ENCODE peak calls at places on chromosomes 2 and 18, in four cellular contexts. S, X, O and T are unnamed samples.

GRCh38 chr2:235170016-235170415 is 218.2 kb downstream of the SH3BP4 start:
- DNase-seq in S (no peak), X (no peak), O (no peak), T (no peak)

GRCh38 chr2:28004086-28004485 is 113.6 kb downstream of the BABAM2 start:
- DNase-seq in S (no peak), X (no peak), O (no peak), T (no peak)

GRCh38 chr2:67877281-67877680 is 185.5 kb downstream of the C1D start:
- DNase-seq in S (no peak), X (peak), O (no peak), T (no peak)

GRCh38 chr2:71880846-71881610 is 266.6 kb downstream of the CYP26B1 start:
- DNase-seq in S (peak), X (no peak), O (no peak), T (peak)

GRCh38 chr18:32429427-32429826 is 41.3 kb downstream of the GAREM1 start:
- DNase-seq in S (no peak), X (no peak), O (no peak), T (no peak)

GRCh38 chr2:9779572-9780264 is 63.6 kb upstream of the TAF1B start:
- DNase-seq in S (no peak), X (no peak), O (no peak), T (no peak)

GRCh38 chr2:75100691-75101236 is 98.6 kb downstream of the TACR1 start:
- DNase-seq in S (no peak), X (no peak), O (no peak), T (no peak)

GRCh38 chr2:204749319-204749718 is 204.0 kb downstream of the PARD3B start:
- DNase-seq in S (no peak), X (no peak), O (no peak), T (no peak)

GRCh38 chr2:23241611-23242245 is 143.3 kb upstream of the KLHL29 start:
- DNase-seq in S (no peak), X (no peak), O (no peak), T (no peak)

GRCh38 chr18:9750606-9751304 is 42.7 kb downstream of the RAB31 start:
- DNase-seq in S (no peak), X (no peak), O (no peak), T (no peak)

GRCh38 chr18:53909668-53910067 is 314.8 kb downstream of the MBD2 start:
- DNase-seq in S (peak), X (peak), O (no peak), T (peak)

GRCh38 chr18:76426738-76427305 is 68.2 kb downstream of the ZNF516 start:
- DNase-seq in S (peak), X (peak), O (no peak), T (peak)

GRCh38 chr2:31944828-31945571 is 65.8 kb downstream of the MEMO1 start:
- DNase-seq in S (no peak), X (no peak), O (no peak), T (no peak)

GRCh38 chr2:23900133-23900926 is 26.6 kb downstream of the ATAD2B start:
- DNase-seq in S (no peak), X (no peak), O (no peak), T (no peak)

GRCh38 chr2:143300531-143300930 is 171.3 kb downstream of the ARHGAP15 start:
- DNase-seq in S (no peak), X (no peak), O (no peak), T (no peak)

GRCh38 chr18:44609210-44609941 is 71.3 kb upstream of the SETBP1 start:
- DNase-seq in S (no peak), X (no peak), O (no peak), T (no peak)

GRCh38 chr2:237574894-237575868 is 8.8 kb downstream of the PRLH start:
- DNase-seq in S (no peak), X (no peak), O (no peak), T (no peak)
- TF ChIP-seq CBFB in S (no peak), X (no peak), O (no peak), T (no peak)

GRCh38 chr2:167702227-167702626 is 545.2 kb downstream of the STK39 start:
- DNase-seq in S (no peak), X (no peak), O (no peak), T (no peak)

GRCh38 chr2:167708998-167709397 is 538.4 kb downstream of the STK39 start:
- DNase-seq in S (no peak), X (no peak), O (no peak), T (no peak)

GRCh38 chr2:167712275-167712674 is 535.1 kb downstream of the STK39 start:
- DNase-seq in S (no peak), X (no peak), O (no peak), T (no peak)

DNA sequence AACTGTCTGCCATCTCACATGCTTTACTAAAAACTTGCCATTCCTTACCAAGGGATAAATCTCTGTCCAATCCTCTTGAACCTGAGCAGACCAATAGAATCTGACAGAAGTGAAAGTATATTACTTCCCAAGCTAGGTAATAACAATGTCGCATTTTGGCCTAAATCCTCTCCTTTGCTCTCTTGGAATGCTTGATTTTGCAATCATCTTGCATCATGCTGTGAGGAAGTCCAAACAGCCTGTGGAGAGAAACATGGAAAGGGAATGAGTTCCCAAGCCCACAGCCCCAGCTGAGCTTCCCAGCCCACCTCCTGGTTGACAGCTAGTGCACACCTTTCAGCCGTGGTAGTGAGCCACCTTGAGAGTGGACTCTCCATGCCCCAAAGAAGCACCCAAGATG is 540.6 kb downstream of the STK39 start:
- DNase-seq in S (no peak), X (no peak), O (no peak), T (peak)
- TF ChIP-seq CBFB in S (no peak), X (no peak), O (no peak), T (no peak)

GRCh38 chr2:57465967-57466366 is 580.6 kb upstream of the VRK2 start:
- DNase-seq in S (no peak), X (no peak), O (no peak), T (no peak)

GRCh38 chr2:57465067-57465466 is 581.5 kb upstream of the VRK2 start:
- DNase-seq in S (no peak), X (no peak), O (no peak), T (no peak)

DNA sequence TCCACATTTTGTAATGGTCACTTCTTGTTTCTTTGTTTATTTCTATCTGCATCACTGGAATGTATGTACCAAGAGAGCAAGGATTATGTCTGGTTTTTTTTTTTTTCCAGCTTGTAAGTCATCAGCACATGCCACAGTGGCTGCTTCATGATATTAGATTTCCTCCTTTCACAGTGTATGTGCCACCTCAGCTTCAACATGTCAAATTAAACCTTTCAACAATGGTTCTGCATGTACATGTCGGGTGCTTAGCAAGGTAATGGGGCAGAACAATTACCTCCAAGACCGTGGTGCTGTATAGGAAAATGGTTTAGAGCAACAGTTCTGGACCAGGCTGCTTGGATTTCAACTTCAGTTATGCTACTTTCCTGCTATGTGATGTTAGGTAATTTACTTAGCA is 585.7 kb upstream of the VRK2 start:
- DNase-seq in S (no peak), X (no peak), O (no peak), T (no peak)
- TF ChIP-seq CBFB in S (no peak), X (no peak), O (no peak), T (no peak)

DNA sequence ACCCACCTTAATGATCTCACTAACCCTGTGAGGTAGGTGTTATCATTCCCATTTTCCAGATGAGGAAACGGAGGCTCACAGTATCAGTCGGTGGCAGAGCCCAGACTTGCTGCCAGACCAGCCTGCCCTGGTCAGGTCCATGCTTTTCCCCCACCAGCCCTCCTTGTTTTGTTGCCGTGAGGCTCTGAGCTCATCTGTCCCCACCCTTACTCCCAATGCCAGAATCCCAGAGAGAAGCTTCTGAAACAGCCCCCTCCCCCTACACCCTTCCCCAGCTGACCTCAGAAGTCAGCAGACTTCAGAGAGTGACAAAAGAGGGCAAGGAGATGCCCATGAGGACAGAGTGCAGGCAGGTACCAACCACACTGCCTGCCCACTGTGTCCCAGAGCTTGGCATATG is 20.8 kb upstream of the TNS1 start:
- DNase-seq in S (no peak), X (no peak), O (no peak), T (no peak)
- TF ChIP-seq CBFB in S (no peak), X (no peak), O (no peak), T (no peak)

GRCh38 chr2:192655916-192656315 is 461.2 kb upstream of the TMEFF2 start:
- DNase-seq in S (no peak), X (no peak), O (no peak), T (no peak)

DNA sequence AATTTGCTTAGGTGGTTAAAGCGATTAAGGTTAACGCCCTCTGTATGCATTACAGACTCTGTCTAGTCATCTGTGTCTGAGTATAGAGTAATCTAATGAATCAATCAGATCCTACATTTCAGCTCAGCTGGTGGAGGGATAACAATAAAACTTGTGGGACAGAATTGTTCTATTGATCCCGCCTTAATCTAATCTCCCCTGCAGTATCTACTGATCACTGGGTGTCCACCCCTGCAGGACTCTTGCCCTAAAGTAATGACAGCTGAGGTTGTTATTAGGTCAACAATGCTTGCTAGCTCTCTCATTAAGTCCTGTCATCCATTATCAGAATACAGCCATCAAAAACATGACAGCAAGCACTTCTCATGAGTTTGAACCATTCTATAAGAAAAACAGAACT is 462.6 kb upstream of the TMEFF2 start:
- DNase-seq in S (no peak), X (no peak), O (no peak), T (no peak)
- TF ChIP-seq CBFB in S (no peak), X (no peak), O (no peak), T (no peak)

DNA sequence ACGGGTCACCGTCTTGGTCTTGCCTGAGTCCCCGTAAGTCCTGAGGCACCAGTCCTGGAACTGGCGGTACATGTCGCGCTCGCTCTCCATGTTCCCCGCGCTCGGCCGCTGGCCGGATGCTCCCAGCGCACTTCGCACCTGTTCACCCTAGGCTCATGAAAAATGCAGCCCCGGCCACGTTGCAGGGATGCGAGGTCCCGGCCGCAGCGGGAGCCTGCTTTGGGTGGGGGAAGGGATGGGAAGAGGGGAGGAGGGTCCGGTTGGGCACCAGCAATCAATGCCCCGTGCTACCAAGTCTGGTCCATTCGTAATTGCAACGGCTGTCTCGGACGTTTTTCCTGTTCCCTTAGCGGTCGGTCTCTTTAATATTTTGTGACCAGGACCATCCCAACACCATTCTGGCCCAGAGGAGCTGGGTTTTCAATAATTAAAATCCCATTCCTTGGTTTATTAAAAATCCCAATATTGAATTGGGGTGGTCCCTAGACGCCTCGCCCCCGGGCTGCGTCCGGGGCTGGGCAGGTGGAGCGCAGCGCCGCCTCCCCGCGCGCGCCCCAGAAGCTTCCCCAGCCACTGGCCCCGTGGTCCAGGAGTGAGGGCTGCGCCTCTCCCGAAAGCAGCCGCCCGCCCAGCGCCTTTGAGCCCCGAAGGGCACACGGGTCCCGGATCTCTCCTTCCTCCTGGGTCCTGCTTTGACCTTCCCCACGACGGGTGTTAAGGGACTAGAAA is 1.4 kb downstream of the NOL4 start:
- DNase-seq in S (no peak), X (peak), O (no peak), T (no peak)
- TF ChIP-seq CBFB in S (no peak), X (no peak), O (no peak), T (no peak)

GRCh38 chr2:241063093-241063551 is 39.0 kb downstream of the MTERF4 start:
- DNase-seq in S (no peak), X (no peak), O (no peak), T (no peak)

GRCh38 chr2:241063587-241063986 is 38.5 kb downstream of the MTERF4 start:
- DNase-seq in S (no peak), X (no peak), O (no peak), T (no peak)

GRCh38 chr2:241065355-241065803 is 36.7 kb downstream of the MTERF4 start:
- DNase-seq in S (peak), X (peak), O (no peak), T (no peak)

GRCh38 chr2:241064802-241065354 is 37.2 kb downstream of the MTERF4 start:
- DNase-seq in S (no peak), X (no peak), O (no peak), T (no peak)

GRCh38 chr2:241064008-241064801 is 37.9 kb downstream of the MTERF4 start:
- DNase-seq in S (no peak), X (peak), O (no peak), T (no peak)
- TF ChIP-seq CBFB in S (no peak), X (no peak), O (no peak), T (no peak)

DNA sequence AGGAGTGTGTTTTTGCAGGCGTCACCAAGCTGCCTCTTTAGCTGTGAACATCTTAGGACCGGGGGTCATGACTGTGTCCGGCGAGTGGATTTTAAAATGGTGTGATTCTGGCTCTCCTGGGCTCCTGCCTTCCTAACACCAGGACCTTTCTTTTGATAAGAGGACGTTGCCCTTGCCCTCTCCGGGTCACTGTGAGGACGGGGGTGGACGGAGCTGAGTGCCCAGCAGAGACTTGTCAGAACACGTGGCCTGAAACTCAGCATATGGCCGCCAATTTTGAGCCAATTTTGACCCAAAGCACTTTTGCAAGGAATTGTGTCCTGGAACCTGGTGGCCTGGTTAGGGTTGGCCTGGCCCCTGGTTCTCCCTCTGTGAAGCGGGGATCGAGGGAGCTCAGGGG is 40.2 kb downstream of the RTP5 start:
- DNase-seq in S (no peak), X (no peak), O (no peak), T (no peak)
- TF ChIP-seq CBFB in S (no peak), X (no peak), O (no peak), T (no peak)

DNA sequence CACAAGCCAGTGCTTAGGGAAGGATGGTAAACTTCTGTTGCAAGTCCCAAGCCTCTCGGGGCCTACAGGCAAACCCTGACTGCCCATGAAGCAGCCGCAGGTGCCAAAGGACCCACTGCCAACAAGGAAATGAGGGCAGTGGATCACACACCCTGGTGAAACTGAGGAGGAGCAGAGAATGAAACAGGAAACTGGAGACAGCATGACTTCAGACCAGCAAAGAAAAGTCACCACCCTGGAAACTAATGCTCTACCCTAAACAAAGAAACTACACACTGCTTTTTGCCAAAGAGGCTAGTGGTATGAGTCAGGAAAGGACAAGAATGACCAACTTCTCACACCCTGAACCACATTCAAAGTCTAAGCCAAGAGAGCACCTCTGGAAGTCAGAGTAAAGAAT is 97.2 kb downstream of the MYO5B start:
- DNase-seq in S (no peak), X (no peak), O (no peak), T (peak)
- TF ChIP-seq CBFB in S (no peak), X (no peak), O (no peak), T (no peak)